ENCODE peak calls at places on chromosome 12, in eight cellular contexts. H, I, R, Q, U, W, Z and Y are unnamed samples.
A peak's percentile ranks its signal among the peaks of the same experiment; 100 is the strongest.

GRCh38 chr12:25529738-25530137 is 23.3 kb downstream of the LMNTD1 start:
- DNase-seq in Q (no peak), W (no peak), U (no peak), I (no peak), Z (no peak), H (no peak), R (no peak), Y (no peak)

GRCh38 chr12:64459388-64460024 is 7.6 kb downstream of the TBK1 start:
- DNase-seq in Q (no peak), H (no peak), W (no peak), I (no peak), Z (no peak), R (no peak), U (peak; percentile 50), Y (no peak)

GRCh38 chr12:1781770-1782169 is 38.6 kb upstream of the LRTM2 start:
- DNase-seq in Q (no peak), U (no peak), Z (no peak), I (no peak), H (no peak), W (no peak), R (no peak), Y (no peak)

GRCh38 chr12:29519585-29520182 is 22.2 kb upstream of the OVCH1 start:
- DNase-seq in Q (no peak), H (no peak), Z (no peak), U (peak; percentile 50), W (peak; percentile 16), R (no peak), I (no peak), Y (no peak)

GRCh38 chr12:131351319-131352028 is 359.4 kb upstream of the SFSWAP start:
- DNase-seq in H (no peak), R (no peak), W (no peak), I (no peak), Z (no peak), U (no peak), Q (no peak), Y (no peak)

GRCh38 chr12:26434299-26434915 is 239.0 kb downstream of the SSPN start:
- DNase-seq in R (no peak), Z (no peak), W (no peak), U (peak; percentile 31), H (no peak), I (no peak), Q (no peak), Y (no peak)

GRCh38 chr12:111304642-111305071 is 64.2 kb downstream of the PHETA1 start:
- DNase-seq in Z (no peak), I (no peak), W (peak; percentile 31), R (no peak), Q (no peak), U (no peak), H (no peak), Y (no peak)

GRCh38 chr12:130994821-130995375 is 41.2 kb downstream of the ADGRD1 start:
- DNase-seq in U (no peak), Z (no peak), W (no peak), H (no peak), Q (no peak), R (no peak), I (no peak), Y (no peak)

GRCh38 chr12:103279444-103279843 is 216.3 kb downstream of the C12orf42 start:
- DNase-seq in Q (no peak), R (no peak), I (no peak), W (no peak), Z (no peak), U (no peak), H (no peak), Y (no peak)

GRCh38 chr12:1797011-1797901 is 23.1 kb upstream of the LRTM2 start:
- DNase-seq in U (peak; percentile 60), R (no peak), W (peak; percentile 53), Z (no peak), H (peak; percentile 77), Q (peak; percentile 73), I (peak; percentile 54), Y (peak; percentile 63)

GRCh38 chr12:43444940-43445564 is 107.0 kb downstream of the ADAMTS20 start:
- DNase-seq in I (peak; percentile 26), Z (no peak), R (peak; percentile 28), W (peak; percentile 47), Q (no peak), U (peak; percentile 42), H (no peak), Y (peak; percentile 21)

GRCh38 chr12:94560416-94561221 is 89.7 kb downstream of the TMCC3 start:
- DNase-seq in Q (peak; percentile 94), I (no peak), H (no peak), Z (peak; percentile 24), U (peak; percentile 49), W (no peak), R (no peak), Y (no peak)

GRCh38 chr12:13836116-13836515 is 145.3 kb downstream of the GRIN2B start:
- DNase-seq in H (no peak), Z (no peak), I (no peak), R (no peak), W (no peak), U (no peak), Q (no peak), Y (no peak)

GRCh38 chr12:45186762-45187161 is 29.1 kb upstream of the ANO6 start:
- DNase-seq in W (no peak), Q (no peak), R (no peak), U (no peak), I (no peak), Z (no peak), H (no peak), Y (no peak)

GRCh38 chr12:66188584-66189475 is at the start of gene IRAK3:
- DNase-seq in R (peak; percentile 90), U (peak; percentile 56), H (peak; percentile 89), I (peak; percentile 78), W (peak; percentile 22), Z (peak; percentile 47), Q (no peak), Y (peak; percentile 19)

GRCh38 chr12:116420476-116420875 is 138.7 kb upstream of the MAP1LC3B2 start:
- DNase-seq in R (no peak), Q (no peak), Z (no peak), I (no peak), U (no peak), W (no peak), H (no peak), Y (no peak)

GRCh38 chr12:34352098-34352497 is 329.8 kb downstream of the ALG10 start:
- DNase-seq in R (no peak), U (no peak), H (no peak), W (no peak), I (no peak), Z (no peak), Q (no peak), Y (no peak)

GRCh38 chr12:34348836-34349672 is 326.8 kb downstream of the ALG10 start:
- DNase-seq in R (no peak), Q (no peak), U (no peak), W (no peak), I (no peak), Z (no peak), H (no peak), Y (no peak)

GRCh38 chr12:34349673-34349961 is 327.3 kb downstream of the ALG10 start:
- DNase-seq in Q (no peak), W (no peak), U (no peak), I (no peak), R (no peak), H (no peak), Z (no peak), Y (no peak)

GRCh38 chr12:34348064-34348463 is 325.8 kb downstream of the ALG10 start:
- DNase-seq in H (no peak), U (no peak), R (no peak), Z (no peak), W (no peak), Q (no peak), I (no peak), Y (no peak)

GRCh38 chr12:34350092-34351041 is 328.1 kb downstream of the ALG10 start:
- DNase-seq in Q (no peak), Z (no peak), R (no peak), W (no peak), U (no peak), I (no peak), H (no peak), Y (no peak)
- H3K9me3 ChIP-seq in Q (no peaks in the 10 kb centered on the region), Z (peaks cover 98% of the 10 kb centered on the region), R (peaks cover 63% of the 10 kb centered on the region), W (no peaks in the 10 kb centered on the region), U (peaks cover 6% of the 10 kb centered on the region), I (peaks cover 99% of the 10 kb centered on the region), H (no peaks in the 10 kb centered on the region), Y (no peaks in the 10 kb centered on the region)

DNA sequence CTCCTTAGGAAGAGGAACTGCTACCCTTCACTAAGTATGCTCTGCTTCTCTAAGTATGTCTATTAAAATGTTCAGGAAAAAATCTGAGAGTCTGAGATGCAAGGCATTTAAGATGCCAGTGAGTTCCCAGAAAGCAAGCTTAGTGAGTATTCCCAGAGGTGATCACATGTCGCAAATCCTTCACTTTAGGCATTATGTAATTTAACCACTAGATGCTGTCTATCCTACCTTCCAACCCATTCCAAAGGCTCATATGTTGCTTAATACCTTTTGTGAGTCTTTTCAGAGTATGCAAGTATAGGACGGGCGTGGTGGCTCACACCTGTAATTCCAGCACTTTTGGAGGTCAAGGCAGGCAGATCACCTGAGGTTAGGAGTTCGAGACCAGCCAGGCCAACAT is 19.6 kb upstream of the FOXJ2 start:
- DNase-seq in R (no peak), U (no peak), Q (no peak), Z (no peak), H (no peak), I (no peak), W (no peak), Y (no peak)
- H3K9me3 ChIP-seq in R (no peaks in the 10 kb centered on the region), U (no peaks in the 10 kb centered on the region), Q (no peaks in the 10 kb centered on the region), Z (no peaks in the 10 kb centered on the region), H (no peaks in the 10 kb centered on the region), I (no peaks in the 10 kb centered on the region), W (no peaks in the 10 kb centered on the region), Y (no peaks in the 10 kb centered on the region)

GRCh38 chr12:22893878-22894277 is 268.9 kb downstream of the ETNK1 start:
- DNase-seq in U (peak; percentile 1), R (no peak), W (no peak), Q (no peak), H (no peak), Z (no peak), I (no peak), Y (no peak)

GRCh38 chr12:22904485-22904884 is 279.5 kb downstream of the ETNK1 start:
- DNase-seq in H (no peak), Z (no peak), I (no peak), U (no peak), W (no peak), Q (no peak), R (no peak), Y (no peak)

GRCh38 chr12:22900401-22900800 is 275.4 kb downstream of the ETNK1 start:
- DNase-seq in U (no peak), W (no peak), I (no peak), Z (no peak), R (no peak), Q (no peak), H (no peak), Y (no peak)

GRCh38 chr12:22899184-22899583 is 274.2 kb downstream of the ETNK1 start:
- DNase-seq in R (no peak), Z (no peak), Q (no peak), I (no peak), H (no peak), U (no peak), W (no peak), Y (no peak)
- H3K9me3 ChIP-seq in R (no peaks in the 10 kb centered on the region), Z (no peaks in the 10 kb centered on the region), Q (no peaks in the 10 kb centered on the region), I (peaks cover 5% of the 10 kb centered on the region), H (peaks cover 3% of the 10 kb centered on the region), U (no peaks in the 10 kb centered on the region), W (no peaks in the 10 kb centered on the region), Y (no peaks in the 10 kb centered on the region)

DNA sequence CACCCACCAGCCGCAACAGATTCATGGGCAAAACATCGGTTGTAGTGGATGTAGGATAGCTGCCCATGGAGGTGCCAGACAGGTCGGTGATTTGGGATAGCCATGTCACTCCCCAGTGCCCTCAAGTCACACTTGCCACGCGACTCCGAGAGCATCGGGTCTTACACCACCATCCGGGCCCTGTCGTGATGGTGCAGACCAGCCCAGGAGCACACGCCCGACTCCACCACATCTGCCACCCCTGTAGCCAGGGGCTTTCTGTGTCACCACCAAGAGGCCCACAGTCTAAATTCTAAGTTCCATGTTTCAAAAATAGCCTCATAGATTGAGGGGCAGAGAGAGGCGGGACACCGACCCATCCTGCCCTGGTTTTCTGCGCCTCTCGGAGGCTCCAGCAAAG is 18.0 kb downstream of the FOXN4 start:
- DNase-seq in W (no peak), I (no peak), Q (no peak), H (no peak), Z (no peak), U (no peak), R (no peak), Y (no peak)
- H3K9me3 ChIP-seq in W (no peaks in the 10 kb centered on the region), I (no peaks in the 10 kb centered on the region), Q (no peaks in the 10 kb centered on the region), H (no peaks in the 10 kb centered on the region), Z (no peaks in the 10 kb centered on the region), U (no peaks in the 10 kb centered on the region), R (no peaks in the 10 kb centered on the region), Y (no peaks in the 10 kb centered on the region)